ENCODE peak calls at places on chromosomes 4 and X, in four cellular contexts. One of them, this sample, is unnamed. For H3K36me3 and H3K27me3, the result is how much of the 10 kb centered on the place peaks cover.

GRCh38 chr4:61202638-61203495 is 2.7 kb downstream of the ADGRL3 start:
- DNase-seq in cardiac muscle cell: peak
- DNase-seq in mesenchymal stem cell: peak
- DNase-seq in IMR-90: no peak
- DNase-seq in this sample: peak

GRCh38 chr4:113153529-113154101 is 104.2 kb downstream of the ANK2 start:
- DNase-seq in mesenchymal stem cell: no peak
- DNase-seq in cardiac muscle cell: peak
- DNase-seq in IMR-90: no peak
- DNase-seq in this sample: no peak

GRCh38 chr4:87802858-87803257 is 3.5 kb downstream of the IBSP start:
- DNase-seq in mesenchymal stem cell: no peak
- DNase-seq in IMR-90: no peak
- DNase-seq in cardiac muscle cell: no peak
- DNase-seq in this sample: no peak

GRCh38 chr4:173527103-173527876 is 2.7 kb downstream of the HAND2 start:
- DNase-seq in mesenchymal stem cell: peak
- DNase-seq in cardiac muscle cell: peak
- DNase-seq in IMR-90: no peak
- DNase-seq in this sample: peak

GRCh38 chr4:45638641-45639040 is 485.2 kb downstream of the GABRG1 start:
- DNase-seq in cardiac muscle cell: no peak
- DNase-seq in mesenchymal stem cell: no peak
- DNase-seq in IMR-90: no peak
- DNase-seq in this sample: no peak

GRCh38 chr4:57109847-57110634 is at the start of gene IGFBP7:
- DNase-seq in mesenchymal stem cell: peak
- DNase-seq in IMR-90: no peak
- DNase-seq in cardiac muscle cell: peak
- DNase-seq in this sample: peak

GRCh38 chr4:31458813-31459212 is 738.6 kb downstream of the PCDH7 start:
- DNase-seq in mesenchymal stem cell: no peak
- DNase-seq in cardiac muscle cell: peak
- DNase-seq in IMR-90: no peak
- DNase-seq in this sample: no peak

GRCh38 chr4:5955201-5955821 is 62.4 kb upstream of the CRMP1 start:
- DNase-seq in IMR-90: no peak
- DNase-seq in cardiac muscle cell: no peak
- DNase-seq in mesenchymal stem cell: no peak
- DNase-seq in this sample: peak

GRCh38 chr4:89788243-89789072 is 48.5 kb downstream of the SNCA start:
- DNase-seq in cardiac muscle cell: peak
- DNase-seq in IMR-90: peak
- DNase-seq in mesenchymal stem cell: peak
- DNase-seq in this sample: no peak

GRCh38 chr4:13611283-13611842 is 16.2 kb downstream of the BOD1L1 start:
- DNase-seq in IMR-90: peak
- DNase-seq in cardiac muscle cell: peak
- DNase-seq in mesenchymal stem cell: peak
- DNase-seq in this sample: no peak

GRCh38 chrX:94662665-94663064 is 988.7 kb downstream of the FAM133A start:
- DNase-seq in mesenchymal stem cell: no peak
- DNase-seq in cardiac muscle cell: no peak
- DNase-seq in IMR-90: no peak
- DNase-seq in this sample: peak

GRCh38 chrX:150774798-150775568 is 81.8 kb downstream of the MTMR1 start:
- DNase-seq in mesenchymal stem cell: no peak
- DNase-seq in IMR-90: no peak
- DNase-seq in cardiac muscle cell: no peak
- DNase-seq in this sample: no peak

GRCh38 chrX:39582091-39582490 is 515.7 kb downstream of the BCOR start:
- DNase-seq in mesenchymal stem cell: no peak
- DNase-seq in IMR-90: no peak
- DNase-seq in cardiac muscle cell: peak
- DNase-seq in this sample: no peak

GRCh38 chrX:130287071-130287770 is 18.5 kb upstream of the ZNF280C start:
- DNase-seq in IMR-90: no peak
- DNase-seq in mesenchymal stem cell: no peak
- DNase-seq in cardiac muscle cell: no peak
- DNase-seq in this sample: no peak

GRCh38 chr4:113952452-113953029 is 26.9 kb downstream of the ARSJ start:
- DNase-seq in IMR-90: peak
- DNase-seq in mesenchymal stem cell: peak
- DNase-seq in cardiac muscle cell: peak
- DNase-seq in this sample: peak

GRCh38 chr4:155954118-155954503 is 445 bp upstream of the CTSO start:
- DNase-seq in IMR-90: no peak
- DNase-seq in cardiac muscle cell: no peak
- DNase-seq in mesenchymal stem cell: no peak
- DNase-seq in this sample: no peak

GRCh38 chr4:181959121-181959520 is 284.1 kb upstream of the TENM3 start:
- DNase-seq in cardiac muscle cell: peak
- DNase-seq in mesenchymal stem cell: peak
- DNase-seq in IMR-90: peak
- DNase-seq in this sample: no peak

GRCh38 chr4:126899382-126899801 is 733.4 kb upstream of the INTU start:
- DNase-seq in cardiac muscle cell: peak
- DNase-seq in IMR-90: peak
- DNase-seq in mesenchymal stem cell: peak
- DNase-seq in this sample: no peak

GRCh38 chr4:48490012-48490679 is at the start of gene ZAR1:
- DNase-seq in IMR-90: no peak
- DNase-seq in cardiac muscle cell: no peak
- DNase-seq in mesenchymal stem cell: no peak
- DNase-seq in this sample: peak

GRCh38 chr4:15232725-15233597 is 194.9 kb upstream of the C1QTNF7 start:
- DNase-seq in cardiac muscle cell: peak
- DNase-seq in mesenchymal stem cell: peak
- DNase-seq in IMR-90: peak
- DNase-seq in this sample: no peak

GRCh38 chr4:99690472-99690871 is 32.8 kb upstream of the C4orf54 start:
- DNase-seq in IMR-90: no peak
- DNase-seq in cardiac muscle cell: no peak
- DNase-seq in mesenchymal stem cell: no peak
- DNase-seq in this sample: no peak

GRCh38 chr4:52588771-52589591 is 70.1 kb downstream of the USP46 start:
- DNase-seq in cardiac muscle cell: peak
- DNase-seq in mesenchymal stem cell: peak
- DNase-seq in IMR-90: peak
- DNase-seq in this sample: no peak

GRCh38 chr4:150962245-150962644 is 52.8 kb downstream of the LRBA start:
- DNase-seq in IMR-90: peak
- DNase-seq in mesenchymal stem cell: no peak
- DNase-seq in cardiac muscle cell: no peak
- DNase-seq in this sample: no peak

GRCh38 chrX:18674788-18675735 is 3.2 kb upstream of the RS1 start:
- DNase-seq in mesenchymal stem cell: peak
- DNase-seq in IMR-90: peak
- DNase-seq in cardiac muscle cell: peak
- DNase-seq in this sample: peak

GRCh38 chrX:115018040-115018647 is 728 bp upstream of the IL13RA2 start:
- DNase-seq in cardiac muscle cell: no peak
- DNase-seq in IMR-90: no peak
- DNase-seq in mesenchymal stem cell: no peak
- DNase-seq in this sample: no peak

GRCh38 chr4:153684182-153685073 is at the start of gene TLR2:
- DNase-seq in cardiac muscle cell: peak
- DNase-seq in mesenchymal stem cell: peak
- DNase-seq in IMR-90: no peak
- DNase-seq in this sample: peak

GRCh38 chrX:47078129-47079043 is at the start of gene RGN:
- DNase-seq in mesenchymal stem cell: no peak
- DNase-seq in IMR-90: no peak
- DNase-seq in cardiac muscle cell: no peak
- DNase-seq in this sample: peak

GRCh38 chrX:47456080-47456479 is 26.9 kb downstream of the ZNF41 start:
- DNase-seq in IMR-90: no peak
- DNase-seq in cardiac muscle cell: no peak
- DNase-seq in mesenchymal stem cell: no peak
- DNase-seq in this sample: no peak

GRCh38 chr4:185637162-185637875 is 102.0 kb upstream of the PDLIM3 start:
- DNase-seq in mesenchymal stem cell: no peak
- DNase-seq in IMR-90: no peak
- DNase-seq in cardiac muscle cell: no peak
- DNase-seq in this sample: no peak

GRCh38 chr4:96052827-96053226 is 212.9 kb downstream of the PDHA2 start:
- DNase-seq in IMR-90: no peak
- DNase-seq in cardiac muscle cell: peak
- DNase-seq in mesenchymal stem cell: no peak
- DNase-seq in this sample: no peak

DNA sequence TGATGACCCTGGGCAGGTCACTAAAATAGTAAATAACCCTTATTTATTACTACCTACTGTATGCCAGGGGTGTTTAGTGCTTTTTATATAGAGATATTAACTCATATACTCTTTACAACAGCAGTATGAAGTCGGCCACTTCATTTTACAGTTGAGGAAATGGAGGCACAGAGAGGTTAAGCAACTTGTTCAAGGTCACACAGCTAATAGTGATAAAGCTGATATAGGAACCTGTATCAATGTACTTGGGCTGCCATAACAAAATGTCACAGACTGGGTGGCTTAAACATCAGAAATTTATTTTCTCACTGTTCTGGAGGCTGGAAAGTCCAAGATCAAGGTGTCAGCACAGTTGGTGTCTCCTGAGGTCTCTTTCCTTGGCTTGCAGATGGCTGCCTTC is 144.5 kb upstream of the STX18 start:
- DNase-seq in IMR-90: no peak
- DNase-seq in mesenchymal stem cell: no peak
- DNase-seq in cardiac muscle cell: no peak
- DNase-seq in this sample: no peak
- H3K36me3 ChIP-seq in IMR-90: under half
- H3K36me3 ChIP-seq in mesenchymal stem cell: under half
- H3K36me3 ChIP-seq in cardiac muscle cell: under half
- H3K36me3 ChIP-seq in this sample: under half

DNA sequence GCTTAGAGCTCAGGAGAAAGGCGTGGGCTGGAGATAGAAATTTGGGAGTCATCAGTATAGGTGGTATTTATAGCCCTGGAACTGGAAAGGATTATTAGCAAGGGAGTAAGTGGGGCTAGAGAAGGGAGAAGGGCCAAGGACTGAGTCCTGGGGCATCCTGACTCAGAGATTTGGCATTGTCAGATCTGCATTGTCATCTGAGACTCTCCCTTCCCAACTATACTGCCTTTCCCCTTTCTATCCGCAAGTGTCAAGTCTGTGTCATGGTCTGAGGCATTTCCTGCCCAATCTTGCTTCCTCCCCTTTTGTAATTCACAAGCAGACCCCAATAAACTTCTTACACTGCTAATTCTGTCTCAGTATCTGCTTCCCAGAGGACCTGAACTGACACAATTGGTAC is 24.4 kb upstream of the SLC25A43 start:
- DNase-seq in mesenchymal stem cell: no peak
- DNase-seq in IMR-90: peak
- DNase-seq in cardiac muscle cell: no peak
- DNase-seq in this sample: no peak
- H3K4me3 ChIP-seq in mesenchymal stem cell: no peak
- H3K4me3 ChIP-seq in IMR-90: no peak
- H3K4me3 ChIP-seq in cardiac muscle cell: no peak
- H3K4me3 ChIP-seq in this sample: no peak

GRCh38 chr4:1011022-1011694 is at the start of gene FGFRL1:
- DNase-seq in mesenchymal stem cell: peak
- DNase-seq in cardiac muscle cell: peak
- DNase-seq in IMR-90: peak
- DNase-seq in this sample: peak

GRCh38 chr4:1006856-1007255 is 4.6 kb upstream of the FGFRL1 start:
- DNase-seq in IMR-90: no peak
- DNase-seq in cardiac muscle cell: no peak
- DNase-seq in mesenchymal stem cell: no peak
- DNase-seq in this sample: no peak

GRCh38 chr4:1010522-1011021 is 854 bp upstream of the FGFRL1 start:
- DNase-seq in mesenchymal stem cell: peak
- DNase-seq in IMR-90: peak
- DNase-seq in cardiac muscle cell: peak
- DNase-seq in this sample: no peak

GRCh38 chr4:1009647-1010521 is 1.5 kb upstream of the FGFRL1 start:
- DNase-seq in IMR-90: peak
- DNase-seq in mesenchymal stem cell: peak
- DNase-seq in cardiac muscle cell: peak
- DNase-seq in this sample: peak

GRCh38 chr4:1008840-1009646 is 2.4 kb upstream of the FGFRL1 start:
- DNase-seq in mesenchymal stem cell: peak
- DNase-seq in cardiac muscle cell: no peak
- DNase-seq in IMR-90: no peak
- DNase-seq in this sample: no peak
- H3K27me3 ChIP-seq in mesenchymal stem cell: under half
- H3K27me3 ChIP-seq in cardiac muscle cell: half or more
- H3K27me3 ChIP-seq in IMR-90: under half
- H3K27me3 ChIP-seq in this sample: under half

DNA sequence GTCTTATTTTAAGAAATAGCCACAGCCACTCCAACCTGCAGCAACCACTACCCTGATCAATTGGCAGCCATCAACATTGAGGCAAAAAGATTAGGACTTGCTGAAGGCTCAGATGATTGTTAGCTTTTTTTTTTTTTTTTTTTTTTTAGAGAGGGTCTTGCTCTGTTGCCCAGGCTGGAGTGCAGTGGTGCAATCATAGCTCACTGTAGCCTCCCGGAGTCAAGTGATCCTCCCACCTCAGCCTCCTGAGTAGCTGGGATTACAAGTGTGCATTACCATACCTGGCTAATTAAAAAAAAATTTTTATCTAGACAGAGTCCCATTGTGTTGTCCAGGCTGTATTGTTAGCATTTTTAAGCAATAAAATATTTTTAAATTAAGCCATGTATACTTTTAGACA is 26.5 kb downstream of the RHOH start:
- DNase-seq in mesenchymal stem cell: no peak
- DNase-seq in cardiac muscle cell: no peak
- DNase-seq in IMR-90: no peak
- DNase-seq in this sample: no peak
- H3K36me3 ChIP-seq in mesenchymal stem cell: under half
- H3K36me3 ChIP-seq in cardiac muscle cell: under half
- H3K36me3 ChIP-seq in IMR-90: under half
- H3K36me3 ChIP-seq in this sample: under half

DNA sequence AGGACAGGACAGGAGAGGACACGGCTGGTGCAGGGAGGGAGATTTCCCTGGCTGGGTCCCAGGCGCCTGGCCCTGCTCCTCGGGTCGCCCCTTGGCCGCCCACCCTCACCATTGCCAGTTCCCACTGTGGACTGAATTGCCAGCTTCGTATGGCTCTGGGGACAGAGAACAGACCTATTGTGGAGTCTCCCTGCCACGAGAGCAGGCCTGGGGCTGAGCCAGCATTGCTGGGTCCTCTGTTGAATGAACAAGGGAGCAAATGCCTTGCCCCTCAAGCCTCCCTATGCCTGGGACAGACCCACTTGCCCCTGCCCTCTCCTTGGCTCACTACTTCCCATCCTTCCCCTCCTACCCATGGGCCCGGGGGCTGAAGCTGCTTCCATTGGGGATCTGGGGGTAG is 4.3 kb downstream of the PLXNA3 start:
- DNase-seq in mesenchymal stem cell: no peak
- DNase-seq in IMR-90: no peak
- DNase-seq in cardiac muscle cell: no peak
- DNase-seq in this sample: no peak
- H3K4me3 ChIP-seq in mesenchymal stem cell: no peak
- H3K4me3 ChIP-seq in IMR-90: no peak
- H3K4me3 ChIP-seq in cardiac muscle cell: no peak
- H3K4me3 ChIP-seq in this sample: no peak

This sample was measured in H7.